ENCODE peak calls at places on chromosomes 11 and 22, in seven cellular contexts. K is AG09319; M is NCI-H69; X is GOT3; Q is glomerular endothelial cell; Z is NB4; Y is activated T-cell treated with anti-CD3 and anti-CD28 coated beads, Interleukin-2, amount 50 U/mL, for 24 hours. B is an unnamed sample.

GRCh38 chr11:124643605-124644425 is 21.2 kb downstream of the TBRG1 start:
- DNase-seq in Z (no peak), Y (no peak), Q (no peak), X (no peak), M (no peak), K (peak), B (no peak)

GRCh38 chr11:16603245-16603644 is 135.2 kb upstream of the C11orf58 start:
- DNase-seq in X (no peak), Q (no peak), M (peak), K (no peak), Y (no peak), Z (no peak), B (no peak)

GRCh38 chr22:20567371-20567847 is 60.0 kb downstream of the MED15 start:
- DNase-seq in K (no peak), Y (no peak), X (no peak), Z (no peak), Q (no peak), M (no peak), B (no peak)

GRCh38 chr11:1205121-1205986 is 17.5 kb upstream of the MUC5B start:
- DNase-seq in Y (no peak), K (no peak), Z (peak), M (no peak), X (no peak), Q (no peak), B (no peak)

GRCh38 chr11:29507381-29507780 is 509.4 kb downstream of the KCNA4 start:
- DNase-seq in Z (no peak), Y (no peak), M (no peak), Q (no peak), X (no peak), K (no peak), B (no peak)

GRCh38 chr11:21430532-21430931 is 761.1 kb downstream of the NELL1 start:
- DNase-seq in K (no peak), M (no peak), Z (no peak), X (no peak), Y (no peak), Q (no peak), B (no peak)

GRCh38 chr11:71251761-71252433 is 480 bp downstream of the SHANK2 start:
- DNase-seq in Q (no peak), Z (peak), Y (no peak), X (no peak), K (no peak), M (peak), B (peak)

GRCh38 chr22:40533712-40534378 is 102.7 kb downstream of the MRTFA start:
- DNase-seq in Z (peak), K (no peak), Y (no peak), Q (no peak), X (no peak), M (peak), B (peak)

GRCh38 chr11:130407978-130408377 is 20.4 kb downstream of the ADAMTS8 start:
- DNase-seq in Z (no peak), X (no peak), K (no peak), M (no peak), Q (no peak), Y (no peak), B (no peak)

GRCh38 chr11:114133548-114134329 is 74.2 kb downstream of the ZBTB16 start:
- DNase-seq in Y (no peak), Z (no peak), Q (no peak), M (no peak), K (no peak), X (no peak), B (no peak)

GRCh38 chr22:16774911-16775529 is 50.2 kb downstream of the XKR3 start:
- DNase-seq in X (no peak), Y (no peak), Q (no peak), M (no peak), K (no peak), Z (peak), B (no peak)

GRCh38 chr11:88179966-88180629 is 4.9 kb upstream of the RAB38 start:
- DNase-seq in M (peak), Y (no peak), X (no peak), Q (no peak), Z (no peak), K (no peak), B (no peak)

GRCh38 chr11:25970726-25971508 is 361.0 kb upstream of the ANO3 start:
- DNase-seq in Y (no peak), Z (no peak), X (no peak), M (peak), K (no peak), Q (no peak), B (no peak)

GRCh38 chr11:78472382-78472781 is 54.8 kb upstream of the GAB2 start:
- DNase-seq in Z (no peak), M (no peak), Y (no peak), X (no peak), K (no peak), Q (no peak), B (no peak)

GRCh38 chr11:118290923-118291322 is 13.6 kb upstream of the CD3E start:
- DNase-seq in Y (no peak), Q (no peak), M (peak), K (no peak), X (no peak), Z (peak), B (peak)

GRCh38 chr22:45413368-45414211 is at the start of the genes RIBC2 and SMC1B:
- DNase-seq in M (peak), X (peak), Y (peak), Z (peak), Q (peak), K (peak), B (peak)

GRCh38 chr11:133809525-133810178 is 35.7 kb downstream of the SPATA19 start:
- DNase-seq in Y (no peak), Z (no peak), Q (no peak), X (no peak), K (no peak), M (peak), B (no peak)

GRCh38 chr11:1128333-1129142 is 29.2 kb upstream of the MUC5AC start:
- DNase-seq in Y (peak), Z (no peak), M (no peak), Q (no peak), X (no peak), K (no peak), B (no peak)

GRCh38 chr22:30301995-30302809 is 12.9 kb upstream of the CASTOR1 start:
- DNase-seq in Q (no peak), Z (peak), X (no peak), K (peak), Y (peak), M (no peak), B (no peak)

GRCh38 chr22:19174106-19175025 is 4.2 kb downstream of the SLC25A1 start:
- DNase-seq in Q (no peak), Z (peak), Y (no peak), M (no peak), K (no peak), X (no peak), B (no peak)

GRCh38 chr11:12692238-12693074 is 18.2 kb downstream of the TEAD1 start:
- DNase-seq in Q (no peak), Z (no peak), K (peak), X (no peak), M (peak), Y (no peak), B (peak)

GRCh38 chr11:87265132-87265531 is 227.4 kb downstream of the TMEM135 start:
- DNase-seq in Q (no peak), M (no peak), X (no peak), Y (no peak), Z (no peak), K (peak), B (no peak)

GRCh38 chr11:81270686-81271085 is 1463.0 kb downstream of the FAM181B start:
- DNase-seq in Y (no peak), Q (no peak), X (no peak), Z (no peak), K (no peak), M (no peak), B (no peak)

GRCh38 chr11:64263021-64263946 is 12.0 kb downstream of the PLCB3 start:
- DNase-seq in Q (no peak), Z (no peak), Y (no peak), M (no peak), X (no peak), K (no peak), B (no peak)

GRCh38 chr22:46378499-46379300 is 43.2 kb downstream of the TRMU start:
- DNase-seq in Q (no peak), X (no peak), M (no peak), K (no peak), Y (no peak), Z (no peak), B (no peak)

GRCh38 chr22:29700949-29701927 is 18.6 kb upstream of the CABP7 start:
- DNase-seq in Q (no peak), Z (peak), K (no peak), X (no peak), M (peak), Y (no peak), B (peak)

GRCh38 chr22:22342697-22343602 is 98.4 kb downstream of the VPREB1 start:
- DNase-seq in Z (peak), X (no peak), K (no peak), Y (peak), M (peak), Q (no peak), B (peak)

GRCh38 chr22:31118046-31118820 is 4.5 kb upstream of the INPP5J start:
- DNase-seq in X (no peak), K (no peak), Z (no peak), M (no peak), Y (no peak), Q (no peak), B (no peak)

GRCh38 chr11:64008283-64008931 is 22.2 kb downstream of the OTUB1 start:
- DNase-seq in Q (no peak), Z (no peak), X (no peak), M (no peak), Y (no peak), K (no peak), B (no peak)

GRCh38 chr11:110787680-110788079 is 75.4 kb upstream of the ARHGAP20 start:
- DNase-seq in Z (no peak), M (no peak), X (no peak), Q (no peak), K (no peak), Y (no peak), B (no peak)

GRCh38 chr11:64056213-64056785 is 20.6 kb downstream of the FLRT1 start:
- DNase-seq in M (peak), Z (no peak), K (no peak), Q (no peak), Y (no peak), X (no peak), B (no peak)

GRCh38 chr11:73396251-73396930 is 20.2 kb downstream of the RELT start:
- DNase-seq in K (no peak), X (no peak), Q (no peak), Y (no peak), M (no peak), Z (no peak), B (no peak)

GRCh38 chr11:132559371-132560036 is 972.8 kb downstream of the OPCML start:
- DNase-seq in X (no peak), Q (no peak), M (no peak), Z (no peak), Y (no peak), K (no peak), B (peak)

GRCh38 chr11:68128682-68129327 is 7.6 kb upstream of the CHKA start:
- DNase-seq in X (no peak), K (peak), M (no peak), Y (no peak), Q (no peak), Z (no peak), B (no peak)